ENCODE peak calls at places on chromosomes 3 and 15, in ten cellular contexts. One of them, this sample, is unnamed.

GRCh38 chr15:63551400-63551799 is 45.8 kb upstream of the FBXL22 start:
- ATAC-seq in T-cell: no peak
- ATAC-seq in natural killer cell: no peak
- ATAC-seq in omental fat pad: no peak
- ATAC-seq in WTC11: no peak
- ATAC-seq in activated T-cell treated with anti-CD3 and anti-CD28 coated beads, Interleukin-2, amount 50 U/mL, for 4 hours: no peak
- ATAC-seq in activated naive CD8-positive, alpha-beta T cell treated with anti-CD3 and anti-CD28 coated beads, Interleukin-2, amount 50 U/mL, for 24 hours: no peak
- ATAC-seq in thoracic aorta: no peak
- ATAC-seq in pancreas: peak
- ATAC-seq in upper lobe of right lung: no peak
- ATAC-seq in this sample: no peak

GRCh38 chr3:48023377-48023776 is 7.2 kb upstream of the MAP4 start:
- ATAC-seq in WTC11: no peak
- ATAC-seq in upper lobe of right lung: no peak
- ATAC-seq in natural killer cell: no peak
- ATAC-seq in activated naive CD8-positive, alpha-beta T cell treated with anti-CD3 and anti-CD28 coated beads, Interleukin-2, amount 50 U/mL, for 24 hours: no peak
- ATAC-seq in omental fat pad: no peak
- ATAC-seq in thoracic aorta: no peak
- ATAC-seq in T-cell: no peak
- ATAC-seq in activated T-cell treated with anti-CD3 and anti-CD28 coated beads, Interleukin-2, amount 50 U/mL, for 4 hours: no peak
- ATAC-seq in pancreas: no peak
- ATAC-seq in this sample: no peak

GRCh38 chr3:194322701-194323174 is 28.4 kb downstream of the CPN2 start:
- ATAC-seq in natural killer cell: no peak
- ATAC-seq in upper lobe of right lung: peak
- ATAC-seq in thoracic aorta: no peak
- ATAC-seq in activated T-cell treated with anti-CD3 and anti-CD28 coated beads, Interleukin-2, amount 50 U/mL, for 4 hours: peak
- ATAC-seq in WTC11: no peak
- ATAC-seq in T-cell: no peak
- ATAC-seq in omental fat pad: peak
- ATAC-seq in pancreas: peak
- ATAC-seq in activated naive CD8-positive, alpha-beta T cell treated with anti-CD3 and anti-CD28 coated beads, Interleukin-2, amount 50 U/mL, for 24 hours: peak
- ATAC-seq in this sample: peak

GRCh38 chr15:70853270-70853854 is 595 bp downstream of the LARP6 start:
- ATAC-seq in WTC11: peak
- ATAC-seq in activated T-cell treated with anti-CD3 and anti-CD28 coated beads, Interleukin-2, amount 50 U/mL, for 4 hours: peak
- ATAC-seq in pancreas: peak
- ATAC-seq in omental fat pad: peak
- ATAC-seq in thoracic aorta: no peak
- ATAC-seq in upper lobe of right lung: peak
- ATAC-seq in activated naive CD8-positive, alpha-beta T cell treated with anti-CD3 and anti-CD28 coated beads, Interleukin-2, amount 50 U/mL, for 24 hours: peak
- ATAC-seq in natural killer cell: no peak
- ATAC-seq in T-cell: peak
- ATAC-seq in this sample: peak

GRCh38 chr3:114502204-114502603 is 208.4 kb downstream of the TIGIT start:
- ATAC-seq in pancreas: no peak
- ATAC-seq in omental fat pad: no peak
- ATAC-seq in WTC11: no peak
- ATAC-seq in upper lobe of right lung: no peak
- ATAC-seq in activated naive CD8-positive, alpha-beta T cell treated with anti-CD3 and anti-CD28 coated beads, Interleukin-2, amount 50 U/mL, for 24 hours: peak
- ATAC-seq in natural killer cell: no peak
- ATAC-seq in T-cell: no peak
- ATAC-seq in activated T-cell treated with anti-CD3 and anti-CD28 coated beads, Interleukin-2, amount 50 U/mL, for 4 hours: no peak
- ATAC-seq in thoracic aorta: no peak
- ATAC-seq in this sample: no peak

GRCh38 chr3:174156200-174156599 is 702.9 kb upstream of the NAALADL2 start:
- ATAC-seq in thoracic aorta: no peak
- ATAC-seq in natural killer cell: no peak
- ATAC-seq in omental fat pad: no peak
- ATAC-seq in pancreas: no peak
- ATAC-seq in activated T-cell treated with anti-CD3 and anti-CD28 coated beads, Interleukin-2, amount 50 U/mL, for 4 hours: no peak
- ATAC-seq in activated naive CD8-positive, alpha-beta T cell treated with anti-CD3 and anti-CD28 coated beads, Interleukin-2, amount 50 U/mL, for 24 hours: no peak
- ATAC-seq in upper lobe of right lung: no peak
- ATAC-seq in T-cell: no peak
- ATAC-seq in WTC11: no peak
- ATAC-seq in this sample: no peak

GRCh38 chr3:188926141-188926540 is 245.6 kb upstream of the TPRG1 start:
- ATAC-seq in WTC11: no peak
- ATAC-seq in omental fat pad: no peak
- ATAC-seq in natural killer cell: no peak
- ATAC-seq in upper lobe of right lung: no peak
- ATAC-seq in activated T-cell treated with anti-CD3 and anti-CD28 coated beads, Interleukin-2, amount 50 U/mL, for 4 hours: no peak
- ATAC-seq in pancreas: no peak
- ATAC-seq in thoracic aorta: no peak
- ATAC-seq in T-cell: no peak
- ATAC-seq in activated naive CD8-positive, alpha-beta T cell treated with anti-CD3 and anti-CD28 coated beads, Interleukin-2, amount 50 U/mL, for 24 hours: no peak
- ATAC-seq in this sample: no peak

GRCh38 chr3:42140665-42141203 is 49.6 kb downstream of the TRAK1 start:
- ATAC-seq in activated T-cell treated with anti-CD3 and anti-CD28 coated beads, Interleukin-2, amount 50 U/mL, for 4 hours: no peak
- ATAC-seq in activated naive CD8-positive, alpha-beta T cell treated with anti-CD3 and anti-CD28 coated beads, Interleukin-2, amount 50 U/mL, for 24 hours: no peak
- ATAC-seq in omental fat pad: no peak
- ATAC-seq in pancreas: no peak
- ATAC-seq in T-cell: no peak
- ATAC-seq in thoracic aorta: no peak
- ATAC-seq in WTC11: peak
- ATAC-seq in natural killer cell: no peak
- ATAC-seq in upper lobe of right lung: no peak
- ATAC-seq in this sample: no peak

GRCh38 chr3:180102604-180103003 is 65.9 kb upstream of the PEX5L start:
- ATAC-seq in thoracic aorta: no peak
- ATAC-seq in activated naive CD8-positive, alpha-beta T cell treated with anti-CD3 and anti-CD28 coated beads, Interleukin-2, amount 50 U/mL, for 24 hours: no peak
- ATAC-seq in upper lobe of right lung: peak
- ATAC-seq in activated T-cell treated with anti-CD3 and anti-CD28 coated beads, Interleukin-2, amount 50 U/mL, for 4 hours: no peak
- ATAC-seq in T-cell: no peak
- ATAC-seq in pancreas: no peak
- ATAC-seq in WTC11: peak
- ATAC-seq in omental fat pad: no peak
- ATAC-seq in natural killer cell: no peak
- ATAC-seq in this sample: no peak

GRCh38 chr3:10992946-10993728 is 589 bp downstream of the SLC6A1 start:
- ATAC-seq in natural killer cell: no peak
- ATAC-seq in T-cell: no peak
- ATAC-seq in upper lobe of right lung: peak
- ATAC-seq in omental fat pad: peak
- ATAC-seq in activated naive CD8-positive, alpha-beta T cell treated with anti-CD3 and anti-CD28 coated beads, Interleukin-2, amount 50 U/mL, for 24 hours: no peak
- ATAC-seq in WTC11: peak
- ATAC-seq in pancreas: no peak
- ATAC-seq in thoracic aorta: no peak
- ATAC-seq in activated T-cell treated with anti-CD3 and anti-CD28 coated beads, Interleukin-2, amount 50 U/mL, for 4 hours: peak
- ATAC-seq in this sample: peak

GRCh38 chr3:101532783-101533602 is 20.0 kb upstream of the SENP7 start:
- ATAC-seq in activated T-cell treated with anti-CD3 and anti-CD28 coated beads, Interleukin-2, amount 50 U/mL, for 4 hours: no peak
- ATAC-seq in natural killer cell: no peak
- ATAC-seq in T-cell: no peak
- ATAC-seq in omental fat pad: no peak
- ATAC-seq in pancreas: no peak
- ATAC-seq in thoracic aorta: no peak
- ATAC-seq in activated naive CD8-positive, alpha-beta T cell treated with anti-CD3 and anti-CD28 coated beads, Interleukin-2, amount 50 U/mL, for 24 hours: no peak
- ATAC-seq in WTC11: no peak
- ATAC-seq in upper lobe of right lung: no peak
- ATAC-seq in this sample: no peak

GRCh38 chr3:66317750-66318366 is 97.1 kb downstream of the SLC25A26 start:
- ATAC-seq in activated T-cell treated with anti-CD3 and anti-CD28 coated beads, Interleukin-2, amount 50 U/mL, for 4 hours: no peak
- ATAC-seq in thoracic aorta: no peak
- ATAC-seq in WTC11: no peak
- ATAC-seq in natural killer cell: no peak
- ATAC-seq in omental fat pad: no peak
- ATAC-seq in activated naive CD8-positive, alpha-beta T cell treated with anti-CD3 and anti-CD28 coated beads, Interleukin-2, amount 50 U/mL, for 24 hours: no peak
- ATAC-seq in upper lobe of right lung: no peak
- ATAC-seq in T-cell: no peak
- ATAC-seq in pancreas: peak
- ATAC-seq in this sample: no peak

GRCh38 chr3:142694225-142694624 is 29.6 kb upstream of the TRPC1 start:
- ATAC-seq in WTC11: no peak
- ATAC-seq in upper lobe of right lung: no peak
- ATAC-seq in thoracic aorta: no peak
- ATAC-seq in omental fat pad: no peak
- ATAC-seq in natural killer cell: no peak
- ATAC-seq in activated naive CD8-positive, alpha-beta T cell treated with anti-CD3 and anti-CD28 coated beads, Interleukin-2, amount 50 U/mL, for 24 hours: no peak
- ATAC-seq in activated T-cell treated with anti-CD3 and anti-CD28 coated beads, Interleukin-2, amount 50 U/mL, for 4 hours: no peak
- ATAC-seq in pancreas: no peak
- ATAC-seq in T-cell: no peak
- ATAC-seq in this sample: peak

GRCh38 chr3:188728371-188728896 is 443.3 kb upstream of the TPRG1 start:
- ATAC-seq in natural killer cell: no peak
- ATAC-seq in T-cell: no peak
- ATAC-seq in activated T-cell treated with anti-CD3 and anti-CD28 coated beads, Interleukin-2, amount 50 U/mL, for 4 hours: peak
- ATAC-seq in activated naive CD8-positive, alpha-beta T cell treated with anti-CD3 and anti-CD28 coated beads, Interleukin-2, amount 50 U/mL, for 24 hours: no peak
- ATAC-seq in omental fat pad: no peak
- ATAC-seq in upper lobe of right lung: no peak
- ATAC-seq in thoracic aorta: no peak
- ATAC-seq in pancreas: no peak
- ATAC-seq in WTC11: no peak
- ATAC-seq in this sample: no peak

GRCh38 chr3:188720636-188721035 is 451.1 kb upstream of the TPRG1 start:
- ATAC-seq in activated naive CD8-positive, alpha-beta T cell treated with anti-CD3 and anti-CD28 coated beads, Interleukin-2, amount 50 U/mL, for 24 hours: peak
- ATAC-seq in omental fat pad: no peak
- ATAC-seq in pancreas: peak
- ATAC-seq in natural killer cell: no peak
- ATAC-seq in thoracic aorta: no peak
- ATAC-seq in WTC11: no peak
- ATAC-seq in T-cell: no peak
- ATAC-seq in upper lobe of right lung: no peak
- ATAC-seq in activated T-cell treated with anti-CD3 and anti-CD28 coated beads, Interleukin-2, amount 50 U/mL, for 4 hours: peak
- ATAC-seq in this sample: no peak

GRCh38 chr3:136651585-136651984 is 100.6 kb downstream of the STAG1 start:
- ATAC-seq in activated naive CD8-positive, alpha-beta T cell treated with anti-CD3 and anti-CD28 coated beads, Interleukin-2, amount 50 U/mL, for 24 hours: no peak
- ATAC-seq in natural killer cell: no peak
- ATAC-seq in T-cell: no peak
- ATAC-seq in WTC11: no peak
- ATAC-seq in omental fat pad: no peak
- ATAC-seq in activated T-cell treated with anti-CD3 and anti-CD28 coated beads, Interleukin-2, amount 50 U/mL, for 4 hours: no peak
- ATAC-seq in thoracic aorta: no peak
- ATAC-seq in upper lobe of right lung: no peak
- ATAC-seq in pancreas: no peak
- ATAC-seq in this sample: no peak

GRCh38 chr15:63492541-63493077 is 11.8 kb upstream of the USP3 start:
- ATAC-seq in activated naive CD8-positive, alpha-beta T cell treated with anti-CD3 and anti-CD28 coated beads, Interleukin-2, amount 50 U/mL, for 24 hours: no peak
- ATAC-seq in natural killer cell: no peak
- ATAC-seq in T-cell: no peak
- ATAC-seq in activated T-cell treated with anti-CD3 and anti-CD28 coated beads, Interleukin-2, amount 50 U/mL, for 4 hours: no peak
- ATAC-seq in WTC11: no peak
- ATAC-seq in omental fat pad: peak
- ATAC-seq in thoracic aorta: no peak
- ATAC-seq in pancreas: no peak
- ATAC-seq in upper lobe of right lung: peak
- ATAC-seq in this sample: no peak

GRCh38 chr15:34282384-34282783 is 55.2 kb downstream of the SLC12A6 start:
- ATAC-seq in natural killer cell: no peak
- ATAC-seq in pancreas: no peak
- ATAC-seq in thoracic aorta: no peak
- ATAC-seq in activated T-cell treated with anti-CD3 and anti-CD28 coated beads, Interleukin-2, amount 50 U/mL, for 4 hours: no peak
- ATAC-seq in activated naive CD8-positive, alpha-beta T cell treated with anti-CD3 and anti-CD28 coated beads, Interleukin-2, amount 50 U/mL, for 24 hours: no peak
- ATAC-seq in upper lobe of right lung: no peak
- ATAC-seq in T-cell: no peak
- ATAC-seq in WTC11: no peak
- ATAC-seq in omental fat pad: no peak
- ATAC-seq in this sample: no peak

GRCh38 chr15:66855039-66855438 is 153.0 kb downstream of the SMAD6 start:
- ATAC-seq in thoracic aorta: no peak
- ATAC-seq in pancreas: no peak
- ATAC-seq in activated T-cell treated with anti-CD3 and anti-CD28 coated beads, Interleukin-2, amount 50 U/mL, for 4 hours: no peak
- ATAC-seq in upper lobe of right lung: no peak
- ATAC-seq in WTC11: no peak
- ATAC-seq in natural killer cell: no peak
- ATAC-seq in T-cell: no peak
- ATAC-seq in omental fat pad: no peak
- ATAC-seq in activated naive CD8-positive, alpha-beta T cell treated with anti-CD3 and anti-CD28 coated beads, Interleukin-2, amount 50 U/mL, for 24 hours: no peak
- ATAC-seq in this sample: no peak

GRCh38 chr15:89335289-89336041 is 841 bp upstream of the POLG start:
- ATAC-seq in activated naive CD8-positive, alpha-beta T cell treated with anti-CD3 and anti-CD28 coated beads, Interleukin-2, amount 50 U/mL, for 24 hours: peak
- ATAC-seq in upper lobe of right lung: no peak
- ATAC-seq in pancreas: peak
- ATAC-seq in omental fat pad: no peak
- ATAC-seq in WTC11: no peak
- ATAC-seq in thoracic aorta: no peak
- ATAC-seq in activated T-cell treated with anti-CD3 and anti-CD28 coated beads, Interleukin-2, amount 50 U/mL, for 4 hours: peak
- ATAC-seq in T-cell: peak
- ATAC-seq in natural killer cell: peak
- ATAC-seq in this sample: no peak

GRCh38 chr3:144770291-144770690 is 798.7 kb downstream of the DIPK2A start:
- ATAC-seq in pancreas: no peak
- ATAC-seq in WTC11: no peak
- ATAC-seq in activated naive CD8-positive, alpha-beta T cell treated with anti-CD3 and anti-CD28 coated beads, Interleukin-2, amount 50 U/mL, for 24 hours: no peak
- ATAC-seq in omental fat pad: no peak
- ATAC-seq in T-cell: no peak
- ATAC-seq in activated T-cell treated with anti-CD3 and anti-CD28 coated beads, Interleukin-2, amount 50 U/mL, for 4 hours: no peak
- ATAC-seq in natural killer cell: no peak
- ATAC-seq in thoracic aorta: no peak
- ATAC-seq in upper lobe of right lung: no peak
- ATAC-seq in this sample: no peak

GRCh38 chr3:44885618-44886017 is 11.2 kb downstream of the TGM4 start:
- ATAC-seq in activated T-cell treated with anti-CD3 and anti-CD28 coated beads, Interleukin-2, amount 50 U/mL, for 4 hours: no peak
- ATAC-seq in WTC11: no peak
- ATAC-seq in activated naive CD8-positive, alpha-beta T cell treated with anti-CD3 and anti-CD28 coated beads, Interleukin-2, amount 50 U/mL, for 24 hours: peak
- ATAC-seq in upper lobe of right lung: peak
- ATAC-seq in omental fat pad: peak
- ATAC-seq in T-cell: no peak
- ATAC-seq in thoracic aorta: peak
- ATAC-seq in pancreas: no peak
- ATAC-seq in natural killer cell: no peak
- ATAC-seq in this sample: peak

GRCh38 chr3:184275961-184276910 is at the start of gene ECE2:
- ATAC-seq in thoracic aorta: no peak
- ATAC-seq in omental fat pad: no peak
- ATAC-seq in activated naive CD8-positive, alpha-beta T cell treated with anti-CD3 and anti-CD28 coated beads, Interleukin-2, amount 50 U/mL, for 24 hours: no peak
- ATAC-seq in T-cell: no peak
- ATAC-seq in natural killer cell: no peak
- ATAC-seq in activated T-cell treated with anti-CD3 and anti-CD28 coated beads, Interleukin-2, amount 50 U/mL, for 4 hours: no peak
- ATAC-seq in pancreas: peak
- ATAC-seq in upper lobe of right lung: peak
- ATAC-seq in WTC11: peak
- ATAC-seq in this sample: peak

GRCh38 chr3:146390967-146391366 is 78.4 kb downstream of the PLSCR2 start:
- ATAC-seq in pancreas: peak
- ATAC-seq in T-cell: no peak
- ATAC-seq in activated T-cell treated with anti-CD3 and anti-CD28 coated beads, Interleukin-2, amount 50 U/mL, for 4 hours: no peak
- ATAC-seq in upper lobe of right lung: peak
- ATAC-seq in activated naive CD8-positive, alpha-beta T cell treated with anti-CD3 and anti-CD28 coated beads, Interleukin-2, amount 50 U/mL, for 24 hours: no peak
- ATAC-seq in WTC11: no peak
- ATAC-seq in natural killer cell: no peak
- ATAC-seq in omental fat pad: no peak
- ATAC-seq in thoracic aorta: no peak
- ATAC-seq in this sample: no peak

GRCh38 chr3:126965526-126966080 is 17.3 kb upstream of the PLXNA1 start:
- ATAC-seq in omental fat pad: no peak
- ATAC-seq in thoracic aorta: no peak
- ATAC-seq in pancreas: no peak
- ATAC-seq in WTC11: no peak
- ATAC-seq in upper lobe of right lung: no peak
- ATAC-seq in activated naive CD8-positive, alpha-beta T cell treated with anti-CD3 and anti-CD28 coated beads, Interleukin-2, amount 50 U/mL, for 24 hours: no peak
- ATAC-seq in T-cell: no peak
- ATAC-seq in natural killer cell: no peak
- ATAC-seq in activated T-cell treated with anti-CD3 and anti-CD28 coated beads, Interleukin-2, amount 50 U/mL, for 4 hours: no peak
- ATAC-seq in this sample: no peak

GRCh38 chr3:30269751-30270445 is 336.5 kb upstream of the TGFBR2 start:
- ATAC-seq in T-cell: no peak
- ATAC-seq in activated T-cell treated with anti-CD3 and anti-CD28 coated beads, Interleukin-2, amount 50 U/mL, for 4 hours: no peak
- ATAC-seq in natural killer cell: no peak
- ATAC-seq in upper lobe of right lung: peak
- ATAC-seq in WTC11: no peak
- ATAC-seq in omental fat pad: no peak
- ATAC-seq in pancreas: no peak
- ATAC-seq in thoracic aorta: no peak
- ATAC-seq in activated naive CD8-positive, alpha-beta T cell treated with anti-CD3 and anti-CD28 coated beads, Interleukin-2, amount 50 U/mL, for 24 hours: no peak
- ATAC-seq in this sample: peak

GRCh38 chr15:85458764-85459163 is 78.4 kb downstream of the AKAP13 start:
- ATAC-seq in T-cell: no peak
- ATAC-seq in pancreas: no peak
- ATAC-seq in activated T-cell treated with anti-CD3 and anti-CD28 coated beads, Interleukin-2, amount 50 U/mL, for 4 hours: no peak
- ATAC-seq in activated naive CD8-positive, alpha-beta T cell treated with anti-CD3 and anti-CD28 coated beads, Interleukin-2, amount 50 U/mL, for 24 hours: no peak
- ATAC-seq in WTC11: no peak
- ATAC-seq in upper lobe of right lung: no peak
- ATAC-seq in thoracic aorta: no peak
- ATAC-seq in omental fat pad: no peak
- ATAC-seq in natural killer cell: no peak
- ATAC-seq in this sample: peak

GRCh38 chr3:177934001-177934891 is 602.0 kb upstream of the KCNMB2 start:
- ATAC-seq in pancreas: peak
- ATAC-seq in activated T-cell treated with anti-CD3 and anti-CD28 coated beads, Interleukin-2, amount 50 U/mL, for 4 hours: no peak
- ATAC-seq in T-cell: no peak
- ATAC-seq in thoracic aorta: no peak
- ATAC-seq in WTC11: peak
- ATAC-seq in upper lobe of right lung: peak
- ATAC-seq in activated naive CD8-positive, alpha-beta T cell treated with anti-CD3 and anti-CD28 coated beads, Interleukin-2, amount 50 U/mL, for 24 hours: no peak
- ATAC-seq in omental fat pad: peak
- ATAC-seq in natural killer cell: no peak
- ATAC-seq in this sample: no peak